ENCODE peak calls at places on chromosome 13, in nine cellular contexts. K, C, V, U, A, G, L, X and D are unnamed samples.

GRCh38 chr13:67229438-67230242 is 496 bp downstream of the PCDH9 start:
- DNase-seq in K (no peak), C (no peak), V (no peak), U (no peak), A (no peak), G (peak; percentile 36), L (no peak), X (no peak), D (no peak)

GRCh38 chr13:101425156-101425471 is 8.8 kb upstream of the NALCN start:
- DNase-seq in K (no peak), C (no peak), V (no peak), U (no peak), A (no peak), G (no peak), L (no peak), X (no peak), D (no peak)

GRCh38 chr13:98858206-98858605 is 105.7 kb upstream of the SLC15A1 start:
- DNase-seq in K (no peak), C (no peak), V (no peak), U (no peak), A (no peak), G (peak; percentile 45), L (no peak), X (no peak), D (no peak)

GRCh38 chr13:97226013-97226412 is 3.9 kb downstream of the MBNL2 start:
- DNase-seq in K (no peak), C (no peak), V (no peak), U (no peak), A (no peak), G (no peak), L (no peak), X (no peak), D (no peak)

GRCh38 chr13:34412295-34412694 is 529.8 kb upstream of the NBEA start:
- DNase-seq in K (no peak), C (no peak), V (no peak), U (no peak), A (no peak), G (no peak), L (no peak), X (no peak), D (peak; percentile 38)

GRCh38 chr13:83007226-83007625 is 875.0 kb downstream of the SLITRK1 start:
- DNase-seq in K (no peak), C (no peak), V (no peak), U (no peak), A (no peak), G (no peak), L (no peak), X (no peak), D (no peak)

GRCh38 chr13:50529154-50529882 is 314.2 kb downstream of the DLEU7 start:
- DNase-seq in K (peak; percentile 84), C (peak; percentile 84), V (peak; percentile 65), U (no peak), A (peak; percentile 91), G (peak; percentile 92), L (peak; percentile 67), X (peak; percentile 37), D (no peak)

GRCh38 chr13:51721485-51721884 is 82.5 kb downstream of the DHRS12 start:
- DNase-seq in K (no peak), C (no peak), V (no peak), U (no peak), A (no peak), G (no peak), L (no peak), X (no peak), D (no peak)

GRCh38 chr13:110262494-110262893 is 44.5 kb downstream of the COL4A1 start:
- DNase-seq in K (no peak), C (no peak), V (no peak), U (no peak), A (no peak), G (no peak), L (no peak), X (no peak), D (no peak)

GRCh38 chr13:42363941-42364612 is 92.1 kb downstream of the AKAP11 start:
- DNase-seq in K (no peak), C (no peak), V (no peak), U (no peak), A (peak; percentile 85), G (peak; percentile 38), L (peak; percentile 10), X (no peak), D (no peak)

GRCh38 chr13:50691176-50691681 is 152.3 kb downstream of the DLEU7 start:
- DNase-seq in K (no peak), C (no peak), V (no peak), U (no peak), A (peak; percentile 17), G (no peak), L (no peak), X (no peak), D (no peak)

GRCh38 chr13:48533207-48533499 is 273 bp upstream of the RCBTB2 start:
- DNase-seq in K (no peak), C (no peak), V (no peak), U (no peak), A (no peak), G (no peak), L (no peak), X (no peak), D (no peak)

GRCh38 chr13:110869231-110869804 is 45.6 kb downstream of the ANKRD10 start:
- DNase-seq in K (no peak), C (no peak), V (peak; percentile 29), U (no peak), A (peak; percentile 28), G (no peak), L (no peak), X (no peak), D (no peak)

GRCh38 chr13:99326012-99326411 is 18.8 kb upstream of the GPR183 start:
- DNase-seq in K (no peak), C (no peak), V (no peak), U (no peak), A (no peak), G (no peak), L (no peak), X (no peak), D (no peak)

GRCh38 chr13:95039415-95039814 is 261.8 kb downstream of the ABCC4 start:
- DNase-seq in K (no peak), C (no peak), V (no peak), U (no peak), A (peak; percentile 22), G (peak; percentile 19), L (no peak), X (no peak), D (peak; percentile 16)

GRCh38 chr13:84605927-84606326 is 723.7 kb upstream of the SLITRK1 start:
- DNase-seq in K (no peak), C (no peak), V (no peak), U (no peak), A (no peak), G (no peak), L (no peak), X (no peak), D (no peak)

DNA sequence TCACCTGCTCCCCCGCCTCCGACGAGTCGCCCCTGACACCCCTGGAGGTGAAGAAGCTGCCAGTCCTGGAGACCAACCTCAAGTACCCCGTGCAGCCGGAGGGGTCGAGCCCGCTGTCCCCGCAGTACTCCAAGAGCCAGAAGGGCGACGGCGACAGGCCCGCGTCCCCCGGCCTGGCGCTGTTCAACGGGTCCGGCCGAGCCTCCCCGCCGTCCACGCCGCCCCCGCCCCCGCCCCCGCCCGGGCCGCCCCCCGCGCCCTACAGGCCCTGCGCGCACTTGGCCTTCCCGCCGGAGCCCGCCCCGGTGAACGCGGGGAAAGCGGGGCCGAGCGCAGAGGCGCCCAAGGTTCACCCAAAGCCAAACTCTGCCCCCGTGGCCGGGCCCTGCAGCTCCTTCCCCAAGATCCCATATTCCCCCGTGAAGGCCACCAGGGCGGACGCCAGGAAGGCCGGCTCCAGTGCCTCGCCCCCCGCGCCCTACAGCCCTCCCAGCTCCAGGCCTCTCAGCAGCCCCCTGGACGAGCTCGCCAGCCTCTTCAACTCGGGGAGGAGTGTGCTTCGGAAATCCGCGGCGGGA is 511.5 kb downstream of the MYO16 start:
- DNase-seq in K (no peak), C (no peak), V (no peak), U (no peak), A (no peak), G (no peak), L (no peak), X (no peak), D (no peak)
- H3K4me3 ChIP-seq in K (peak overlapping the region; percentile 24), C (peak overlapping the region; percentile 27), V (no peak overlapping the region), U (no peak overlapping the region), A (peak overlapping the region; percentile 23), G (no peak overlapping the region), L (no peak overlapping the region), X (peak overlapping the region; percentile 64), D (peak overlapping the region; percentile 62)

GRCh38 chr13:106103779-106104178 is 431.7 kb downstream of the EFNB2 start:
- DNase-seq in K (no peak), C (no peak), V (no peak), U (no peak), A (peak; percentile 88), G (peak; percentile 42), L (peak; percentile 72), X (no peak), D (no peak)
- H3K4me3 ChIP-seq in K (no peak overlapping the region), C (no peak overlapping the region), V (no peak overlapping the region), U (no peak overlapping the region), A (no peak overlapping the region), G (no peak overlapping the region), L (no peak overlapping the region), X (no peak overlapping the region), D (no peak overlapping the region)

GRCh38 chr13:27622881-27623280 is 1.2 kb downstream of the POLR1D start:
- DNase-seq in K (no peak), C (no peak), V (no peak), U (no peak), A (no peak), G (no peak), L (no peak), X (no peak), D (no peak)
- H3K4me3 ChIP-seq in K (peak overlapping the region; percentile 98), C (no peak overlapping the region), V (no peak overlapping the region), U (peak overlapping the region; percentile 97), A (no peak overlapping the region), G (peak overlapping the region; percentile 93), L (peak overlapping the region; percentile 83), X (peak overlapping the region; percentile 90), D (peak overlapping the region; percentile 98)

GRCh38 chr13:114128624-114129522 is 3.5 kb downstream of the RASA3 start:
- DNase-seq in K (peak; percentile 79), C (peak; percentile 74), V (peak; percentile 51), U (no peak), A (peak; percentile 96), G (peak; percentile 98), L (no peak), X (peak; percentile 47), D (peak; percentile 89)

GRCh38 chr13:114126789-114127472 is 5.5 kb downstream of the RASA3 start:
- DNase-seq in K (no peak), C (no peak), V (no peak), U (no peak), A (no peak), G (no peak), L (no peak), X (no peak), D (no peak)

GRCh38 chr13:114129649-114130062 is 2.8 kb downstream of the RASA3 start:
- DNase-seq in K (no peak), C (no peak), V (no peak), U (no peak), A (peak; percentile 28), G (no peak), L (no peak), X (no peak), D (no peak)

GRCh38 chr13:114127473-114128347 is 4.7 kb downstream of the RASA3 start:
- DNase-seq in K (no peak), C (no peak), V (no peak), U (no peak), A (no peak), G (no peak), L (no peak), X (no peak), D (no peak)

DNA sequence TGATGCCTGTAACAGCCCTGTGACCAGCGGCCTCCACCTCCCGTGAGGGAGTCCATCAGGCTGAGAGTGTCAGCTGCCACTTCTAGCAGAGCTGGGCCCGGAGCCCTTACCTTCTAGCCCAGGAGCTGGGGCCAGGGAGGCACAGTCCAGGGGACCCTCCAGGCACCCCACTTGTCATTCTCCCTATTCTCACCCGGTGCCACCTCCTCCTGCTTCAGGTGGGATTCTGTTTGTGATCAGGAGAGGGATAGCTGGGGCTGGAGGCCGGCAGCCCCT is 4.1 kb downstream of the RASA3 start:
- DNase-seq in K (no peak), C (no peak), V (no peak), U (no peak), A (no peak), G (no peak), L (no peak), X (no peak), D (no peak)
- H3K4me3 ChIP-seq in K (no peak overlapping the region), C (no peak overlapping the region), V (no peak overlapping the region), U (no peak overlapping the region), A (no peak overlapping the region), G (peak overlapping the region; percentile 28), L (no peak overlapping the region), X (peak overlapping the region; percentile 60), D (peak overlapping the region; percentile 96)